ENCODE peak calls at places on chromosomes 11 and 22, in six cellular contexts. R is suprapubic skin, O is transverse colon, J is dorsolateral prefrontal cortex, C is HL-60, T is body of pancreas. N is an unnamed sample.

GRCh38 chr11:85823816-85824215 is 12.9 kb upstream of the SYTL2 start:
- DNase-seq in C (no peak), T (no peak), R (no peak), O (peak), J (no peak), N (no peak)

GRCh38 chr11:32108576-32108975 is 17.7 kb downstream of the RCN1 start:
- DNase-seq in C (no peak), O (no peak), R (no peak), T (no peak), J (no peak), N (no peak)

GRCh38 chr22:27212617-27213177 is 555.3 kb downstream of the MIAT start:
- DNase-seq in T (peak), R (peak), C (peak), J (no peak), O (peak), N (peak)

GRCh38 chr11:112017538-112017937 is 7.7 kb upstream of the DLAT start:
- DNase-seq in C (no peak), T (peak), R (no peak), O (no peak), J (no peak), N (no peak)

GRCh38 chr11:28089378-28089777 is 18.6 kb downstream of the KIF18A start:
- DNase-seq in R (no peak), C (no peak), T (no peak), J (no peak), O (no peak), N (no peak)

GRCh38 chr11:433111-433510 is 8.7 kb downstream of the ANO9 start:
- DNase-seq in R (no peak), J (no peak), O (peak), T (no peak), C (no peak), N (no peak)

GRCh38 chr11:43933226-43933607 is 9.2 kb upstream of the C11orf96 start:
- DNase-seq in T (no peak), R (no peak), C (no peak), J (no peak), O (no peak), N (no peak)

GRCh38 chr11:6202036-6202435 is 3.0 kb downstream of the OR52W1 start:
- DNase-seq in O (no peak), T (no peak), J (no peak), R (no peak), C (no peak), N (no peak)

GRCh38 chr11:101407324-101407723 is 176.5 kb downstream of the TRPC6 start:
- DNase-seq in O (peak), C (no peak), R (no peak), T (no peak), J (no peak), N (no peak)

GRCh38 chr11:34331329-34331728 is 26.5 kb downstream of the ABTB2 start:
- DNase-seq in C (no peak), R (no peak), T (no peak), O (no peak), J (no peak), N (no peak)

GRCh38 chr22:28247667-28248363 is 328.8 kb upstream of the PITPNB start:
- DNase-seq in R (no peak), O (no peak), J (no peak), T (no peak), C (no peak), N (no peak)

GRCh38 chr22:20996598-20997535 is 5.1 kb downstream of the THAP7 start:
- DNase-seq in T (no peak), O (no peak), C (no peak), J (no peak), R (no peak), N (no peak)

GRCh38 chr22:42316988-42317387 is 46.5 kb upstream of the TCF20 start:
- DNase-seq in R (no peak), O (peak), C (no peak), J (peak), T (no peak), N (no peak)

GRCh38 chr11:82989628-82990404 is 81.9 kb downstream of the RAB30 start:
- DNase-seq in J (no peak), O (no peak), T (no peak), R (no peak), C (no peak), N (no peak)

GRCh38 chr11:61578819-61579218 is 2.1 kb downstream of the SYT7 start:
- DNase-seq in C (no peak), J (no peak), T (no peak), R (no peak), O (no peak), N (no peak)

GRCh38 chr11:61579398-61580291 is 1.2 kb downstream of the SYT7 start:
- DNase-seq in R (no peak), J (no peak), T (no peak), O (no peak), C (no peak), N (no peak)

GRCh38 chr11:61581030-61581928 is at the start of gene SYT7:
- DNase-seq in J (peak), R (peak), T (peak), C (peak), O (peak), N (peak)

GRCh38 chr11:61581931-61582330 is 1.1 kb upstream of the SYT7 start:
- DNase-seq in J (no peak), R (no peak), O (no peak), T (no peak), C (no peak), N (no peak)

DNA sequence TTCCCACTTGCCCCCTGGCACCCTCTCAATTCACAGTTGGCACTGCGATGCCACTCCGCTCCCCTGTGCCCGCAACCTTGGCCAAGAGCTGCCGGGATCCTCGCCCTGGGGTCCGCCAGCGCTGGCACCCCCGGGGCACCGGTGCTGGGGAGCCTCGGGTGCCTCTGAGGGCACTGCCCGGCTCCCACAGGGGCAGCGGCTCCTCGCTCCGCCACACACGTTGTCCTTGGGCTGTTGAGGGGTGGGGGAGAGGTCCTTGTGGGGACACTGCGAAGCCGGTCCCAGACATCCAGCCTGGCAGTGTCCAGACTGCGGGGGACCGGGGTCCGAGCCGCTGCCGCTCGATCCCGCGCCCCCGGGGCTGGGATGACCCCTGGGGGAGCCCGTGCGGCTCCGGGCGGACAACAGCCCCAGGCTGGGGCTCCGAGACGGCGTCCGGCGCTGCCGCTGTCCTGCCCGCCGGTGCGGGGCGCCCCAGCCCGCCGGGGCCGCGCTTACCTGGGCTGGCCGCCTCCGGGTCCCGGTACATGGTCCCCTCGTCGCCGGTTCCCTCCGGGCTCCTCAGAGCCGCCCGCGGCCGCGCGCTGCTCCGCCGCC is 486 bp downstream of the SYT7 start:
- DNase-seq in O (no peak), T (peak), C (no peak), J (no peak), R (no peak), N (no peak)
- H3K4me3 ChIP-seq in O (peak), T (no peak), C (no peak), J (peak), R (peak), N (peak)

DNA sequence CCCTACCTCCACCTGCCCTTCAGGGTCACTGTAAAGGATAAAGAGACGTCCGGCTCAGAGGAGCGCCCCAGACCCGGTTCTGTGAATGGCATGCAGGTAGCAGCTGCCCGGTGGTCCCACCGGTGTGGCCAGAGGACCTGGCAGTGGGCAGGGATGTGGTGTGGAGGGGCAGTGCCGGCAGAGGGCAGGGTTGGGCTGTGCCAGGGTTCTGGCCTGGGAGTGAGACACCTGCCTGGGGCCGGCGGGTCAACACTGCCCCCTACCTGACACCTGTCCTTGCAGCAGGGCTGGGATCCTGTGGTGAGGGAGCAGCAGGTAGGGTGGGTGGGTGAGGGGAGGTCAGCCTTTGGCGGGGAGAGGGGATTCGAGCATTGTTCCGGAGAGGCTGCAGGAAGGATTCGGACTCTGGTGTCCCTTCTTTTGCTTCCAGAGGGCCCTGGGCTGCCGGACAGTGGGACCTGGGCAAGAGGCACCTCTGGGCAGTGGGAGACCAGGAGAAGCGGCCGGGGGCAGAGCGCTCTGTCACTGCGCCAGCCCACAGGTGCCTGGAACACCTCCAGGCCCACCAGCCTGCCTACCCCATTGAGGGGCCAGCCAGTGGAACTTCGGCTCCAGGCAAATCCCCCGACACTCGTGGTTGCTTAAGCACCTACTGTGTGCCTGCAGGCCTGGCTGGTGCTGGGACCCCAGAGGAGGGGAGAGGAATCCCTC is 1.6 kb upstream of the PHLDA2 start:
- DNase-seq in O (peak), J (no peak), C (peak), T (peak), R (peak), N (no peak)
- H3K4me3 ChIP-seq in O (peak), J (no peak), C (peak), T (no peak), R (peak), N (peak)

GRCh38 chr22:25110846-25111578 is 88.6 kb upstream of the CRYBB3 start:
- DNase-seq in R (no peak), C (peak), O (peak), T (peak), J (peak), N (peak)
- H3K4me3 ChIP-seq in R (peak), C (peak), O (peak), T (peak), J (peak), N (peak)

DNA sequence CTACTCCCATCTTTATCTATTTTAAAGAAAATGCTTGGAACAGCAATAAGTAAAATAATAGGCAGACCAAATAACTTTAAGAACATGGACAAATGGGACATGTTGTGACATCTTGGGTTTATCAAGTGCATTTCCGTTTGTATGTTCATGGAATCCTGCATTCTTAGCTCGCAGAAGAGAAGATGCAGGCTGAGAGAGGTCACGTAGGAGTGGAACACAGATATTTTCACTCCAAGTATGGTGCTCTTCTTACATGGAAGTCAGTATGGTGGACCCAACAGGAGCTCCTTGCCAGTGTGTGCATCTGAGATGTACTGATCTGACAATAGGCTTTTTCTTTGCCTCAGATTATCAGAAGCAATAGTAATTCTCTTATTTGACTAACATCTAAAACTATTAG is 1.7 kb downstream of the E2F8 start:
- DNase-seq in C (no peak), O (no peak), R (no peak), T (no peak), J (no peak), N (no peak)
- H3K4me3 ChIP-seq in C (peak), O (no peak), R (no peak), T (no peak), J (no peak), N (no peak)